ENCODE peak calls at places on chromosomes 3 and 15, in seven cellular contexts. J is fibroblast of lung; Q is kidney glomerular epithelial cell; A is stimulated activated CD4-positive, alpha-beta T cell treated with anti-CD3 and anti-CD28 coated beads, Interleukin-15, amount 100 ng/mL, for 48 hours; V is iris pigment epithelial cell; N is activated naive CD4-positive, alpha-beta T cell treated with anti-CD3 and anti-CD28 coated beads, Interleukin-2, amount 10 ng/mL, durations not matched to agents 7 days and 5 days; U is fibroblast of mammary gland. W is an unnamed sample.

GRCh38 chr3:101890716-101891115 is 41.4 kb downstream of the NFKBIZ start:
- DNase-seq in J (peak; percentile 67), Q (peak; percentile 68), A (no peak), V (peak; percentile 79), N (no peak), U (peak; percentile 72), W (peak; percentile 81)

GRCh38 chr3:175301741-175302140 is 442.6 kb downstream of the NAALADL2 start:
- DNase-seq in J (no peak), Q (no peak), A (no peak), V (no peak), N (no peak), U (no peak), W (no peak)

GRCh38 chr3:114892880-114893279 is 254.2 kb downstream of the ZBTB20 start:
- DNase-seq in J (no peak), Q (no peak), A (no peak), V (no peak), N (no peak), U (no peak), W (no peak)

GRCh38 chr15:59191855-59192237 is 14.8 kb upstream of the LDHAL6B start:
- DNase-seq in J (peak; percentile 90), Q (peak; percentile 75), A (no peak), V (peak; percentile 97), N (no peak), U (peak; percentile 97), W (peak; percentile 97)

GRCh38 chr3:36380171-36381031 is at the start of gene STAC:
- DNase-seq in J (no peak), Q (peak; percentile 28), A (no peak), V (no peak), N (peak; percentile 20), U (peak; percentile 8), W (peak; percentile 63)

GRCh38 chr3:126347543-126348161 is 9.6 kb downstream of the KLF15 start:
- DNase-seq in J (no peak), Q (no peak), A (no peak), V (no peak), N (no peak), U (no peak), W (no peak)

GRCh38 chr3:117059054-117059989 is 349.7 kb downstream of the TUSC7 start:
- DNase-seq in J (peak; percentile 60), Q (peak; percentile 28), A (no peak), V (peak; percentile 20), N (no peak), U (peak; percentile 42), W (peak; percentile 77)

GRCh38 chr15:58475573-58476524 is 44.1 kb downstream of the LIPC start:
- DNase-seq in J (peak; percentile 40), Q (no peak), A (no peak), V (peak; percentile 66), N (no peak), U (peak; percentile 58), W (peak; percentile 86)

GRCh38 chr3:150738688-150739087 is 24.3 kb downstream of the SIAH2 start:
- DNase-seq in J (no peak), Q (peak; percentile 22), A (no peak), V (peak; percentile 64), N (no peak), U (peak; percentile 47), W (no peak)

GRCh38 chr3:156997351-156997750 is 162.6 kb downstream of the CCNL1 start:
- DNase-seq in J (peak; percentile 14), Q (no peak), A (no peak), V (no peak), N (no peak), U (peak; percentile 56), W (peak; percentile 35)